ENCODE peak calls at places on chromosomes 4 and X, in eight cellular contexts. E, J, F, N, I, P, H and Z are unnamed samples.

GRCh38 chr4:24067367-24067766 is 177.5 kb upstream of the PPARGC1A start:
- DNase-seq in E (no peak), J (no peak), F (no peak), N (no peak), I (no peak), P (no peak), H (no peak), Z (no peak)

GRCh38 chr4:139484861-139485311 is 31.0 kb downstream of the RAB33B start:
- DNase-seq in E (no peak), J (no peak), F (no peak), N (no peak), I (no peak), P (no peak), H (no peak), Z (no peak)

GRCh38 chr4:147707892-147708672 is 23.8 kb upstream of the ARHGAP10 start:
- DNase-seq in E (no peak), J (peak), F (peak), N (peak), I (no peak), P (peak), H (peak), Z (no peak)

GRCh38 chrX:105475801-105476200 is 255.3 kb upstream of the TEX13A start:
- DNase-seq in E (no peak), J (no peak), F (no peak), N (no peak), I (no peak), P (no peak), H (no peak), Z (no peak)

GRCh38 chr4:19961092-19961491 is 290.6 kb upstream of the SLIT2 start:
- DNase-seq in E (no peak), J (peak), F (no peak), N (no peak), I (no peak), P (no peak), H (no peak), Z (no peak)

GRCh38 chr4:26867914-26868684 is 7.5 kb downstream of the STIM2 start:
- DNase-seq in E (no peak), J (peak), F (no peak), N (no peak), I (no peak), P (no peak), H (no peak), Z (no peak)

GRCh38 chr4:2832981-2833670 is 10.5 kb upstream of the ADD1 start:
- DNase-seq in E (no peak), J (no peak), F (peak), N (no peak), I (peak), P (no peak), H (peak), Z (no peak)

GRCh38 chr4:139756391-139757180 is 91.0 kb downstream of the MGST2 start:
- DNase-seq in E (no peak), J (no peak), F (no peak), N (no peak), I (no peak), P (no peak), H (no peak), Z (no peak)

GRCh38 chr4:2914220-2915126 is 48.7 kb downstream of the NOP14 start:
- DNase-seq in E (no peak), J (no peak), F (no peak), N (no peak), I (peak), P (no peak), H (no peak), Z (no peak)

GRCh38 chr4:105644270-105644669 is 64.2 kb downstream of the INTS12 start:
- DNase-seq in E (no peak), J (no peak), F (no peak), N (no peak), I (no peak), P (no peak), H (no peak), Z (no peak)

GRCh38 chrX:72255445-72255844 is 16.6 kb upstream of the ERCC6L start:
- DNase-seq in E (no peak), J (no peak), F (peak), N (no peak), I (no peak), P (peak), H (no peak), Z (no peak)

GRCh38 chr4:163166041-163166579 is 580 bp downstream of the NAF1 start:
- DNase-seq in E (peak), J (peak), F (peak), N (no peak), I (peak), P (peak), H (peak), Z (peak)

GRCh38 chr4:111630705-111631104 is 514.5 kb upstream of the FAM241A start:
- DNase-seq in E (no peak), J (peak), F (no peak), N (peak), I (no peak), P (no peak), H (no peak), Z (no peak)

GRCh38 chr4:25013756-25014737 is 16.7 kb downstream of the LGI2 start:
- DNase-seq in E (no peak), J (no peak), F (no peak), N (no peak), I (no peak), P (no peak), H (no peak), Z (no peak)

GRCh38 chr4:185902654-185903053 is 90.7 kb upstream of the SORBS2 start:
- DNase-seq in E (no peak), J (peak), F (no peak), N (no peak), I (no peak), P (peak), H (no peak), Z (no peak)

GRCh38 chrX:640641-641040 is 10.1 kb downstream of the SHOX start:
- DNase-seq in E (no peak), J (no peak), F (peak), N (no peak), I (no peak), P (no peak), H (peak), Z (no peak)

GRCh38 chrX:63506320-63506719 is 155.2 kb upstream of the SPIN4 start:
- DNase-seq in E (no peak), J (peak), F (no peak), N (peak), I (no peak), P (no peak), H (no peak), Z (no peak)

DNA sequence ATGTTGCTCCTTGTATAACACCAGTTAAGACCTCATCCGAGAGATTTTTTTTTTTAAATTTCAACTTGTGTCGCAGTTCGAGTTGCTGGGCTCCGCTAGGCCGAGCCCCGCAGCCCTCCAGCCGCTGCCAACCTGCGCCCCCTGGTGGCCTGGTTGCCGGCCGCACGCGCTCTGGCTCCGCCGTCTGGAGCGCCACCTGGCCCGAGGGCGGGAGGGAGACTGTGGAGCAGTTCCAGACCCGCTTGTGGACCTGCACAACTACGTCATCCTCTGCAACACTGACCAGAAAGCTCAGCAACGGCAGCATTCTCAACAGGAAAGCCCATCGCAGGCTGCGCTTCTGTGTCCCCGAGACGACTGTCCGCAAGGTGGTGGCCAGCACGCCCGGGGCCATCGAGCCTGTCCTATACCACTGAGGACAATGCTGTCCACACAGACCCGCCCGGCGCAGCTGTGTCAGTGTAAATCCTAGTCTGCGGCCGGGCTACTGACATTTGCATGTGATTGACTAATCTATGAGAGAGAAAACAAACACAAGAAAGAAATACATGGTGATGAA is 39.1 kb downstream of the ARL9 start:
- DNase-seq in E (peak), J (peak), F (peak), N (peak), I (peak), P (peak), H (peak), Z (peak)
- TF ChIP-seq POLR2A in E (no peak), J (no peak), F (no peak), N (no peak), I (no peak), P (no peak), H (no peak), Z (no peak)

GRCh38 chrX:103628386-103629290 is at the start of gene TCEAL1:
- DNase-seq in E (peak), J (peak), F (peak), N (no peak), I (peak), P (peak), H (peak), Z (no peak)

GRCh38 chrX:103630171-103630511 is 1.4 kb downstream of the TCEAL1 start:
- DNase-seq in E (no peak), J (no peak), F (no peak), N (no peak), I (no peak), P (no peak), H (no peak), Z (no peak)

GRCh38 chrX:103631145-103631544 is 2.4 kb downstream of the TCEAL1 start:
- DNase-seq in E (no peak), J (no peak), F (no peak), N (no peak), I (no peak), P (no peak), H (no peak), Z (no peak)

GRCh38 chrX:103626855-103627254 is 1.9 kb upstream of the TCEAL1 start:
- DNase-seq in E (no peak), J (peak), F (no peak), N (no peak), I (no peak), P (no peak), H (no peak), Z (no peak)

GRCh38 chrX:103629295-103630170 is 758 bp downstream of the TCEAL1 start:
- DNase-seq in E (peak), J (peak), F (peak), N (no peak), I (peak), P (peak), H (peak), Z (no peak)
- TF ChIP-seq POLR2A in E (no peak), J (no peak), F (no peak), N (no peak), I (peak), P (no peak), H (peak), Z (peak)

GRCh38 chrX:130093271-130093670 is 17.0 kb downstream of the ELF4 start:
- DNase-seq in E (no peak), J (no peak), F (no peak), N (no peak), I (no peak), P (no peak), H (no peak), Z (no peak)

GRCh38 chrX:130095249-130095648 is 15.0 kb downstream of the ELF4 start:
- DNase-seq in E (no peak), J (no peak), F (no peak), N (no peak), I (no peak), P (no peak), H (no peak), Z (no peak)

GRCh38 chrX:130094712-130095111 is 15.6 kb downstream of the ELF4 start:
- DNase-seq in E (no peak), J (no peak), F (no peak), N (no peak), I (no peak), P (peak), H (no peak), Z (no peak)

GRCh38 chrX:130086414-130087207 is 23.7 kb downstream of the ELF4 start:
- DNase-seq in E (no peak), J (no peak), F (no peak), N (no peak), I (no peak), P (no peak), H (no peak), Z (no peak)

GRCh38 chrX:130091976-130092522 is 18.2 kb downstream of the ELF4 start:
- DNase-seq in E (peak), J (no peak), F (peak), N (no peak), I (no peak), P (peak), H (no peak), Z (no peak)
- TF ChIP-seq POLR2A in E (no peak), J (no peak), F (no peak), N (no peak), I (no peak), P (no peak), H (no peak), Z (no peak)

GRCh38 chr4:110196871-110197420 is 1.5 kb downstream of the ELOVL6 start:
- DNase-seq in E (peak), J (peak), F (peak), N (no peak), I (peak), P (no peak), H (peak), Z (peak)
- TF ChIP-seq POLR2A in E (peak), J (no peak), F (no peak), N (no peak), I (no peak), P (no peak), H (no peak), Z (peak)

GRCh38 chr4:8191136-8191747 is 7.8 kb upstream of the SH3TC1 start:
- DNase-seq in E (no peak), J (peak), F (peak), N (peak), I (peak), P (peak), H (peak), Z (peak)
- TF ChIP-seq POLR2A in E (no peak), J (no peak), F (no peak), N (peak), I (no peak), P (no peak), H (no peak), Z (peak)

DNA sequence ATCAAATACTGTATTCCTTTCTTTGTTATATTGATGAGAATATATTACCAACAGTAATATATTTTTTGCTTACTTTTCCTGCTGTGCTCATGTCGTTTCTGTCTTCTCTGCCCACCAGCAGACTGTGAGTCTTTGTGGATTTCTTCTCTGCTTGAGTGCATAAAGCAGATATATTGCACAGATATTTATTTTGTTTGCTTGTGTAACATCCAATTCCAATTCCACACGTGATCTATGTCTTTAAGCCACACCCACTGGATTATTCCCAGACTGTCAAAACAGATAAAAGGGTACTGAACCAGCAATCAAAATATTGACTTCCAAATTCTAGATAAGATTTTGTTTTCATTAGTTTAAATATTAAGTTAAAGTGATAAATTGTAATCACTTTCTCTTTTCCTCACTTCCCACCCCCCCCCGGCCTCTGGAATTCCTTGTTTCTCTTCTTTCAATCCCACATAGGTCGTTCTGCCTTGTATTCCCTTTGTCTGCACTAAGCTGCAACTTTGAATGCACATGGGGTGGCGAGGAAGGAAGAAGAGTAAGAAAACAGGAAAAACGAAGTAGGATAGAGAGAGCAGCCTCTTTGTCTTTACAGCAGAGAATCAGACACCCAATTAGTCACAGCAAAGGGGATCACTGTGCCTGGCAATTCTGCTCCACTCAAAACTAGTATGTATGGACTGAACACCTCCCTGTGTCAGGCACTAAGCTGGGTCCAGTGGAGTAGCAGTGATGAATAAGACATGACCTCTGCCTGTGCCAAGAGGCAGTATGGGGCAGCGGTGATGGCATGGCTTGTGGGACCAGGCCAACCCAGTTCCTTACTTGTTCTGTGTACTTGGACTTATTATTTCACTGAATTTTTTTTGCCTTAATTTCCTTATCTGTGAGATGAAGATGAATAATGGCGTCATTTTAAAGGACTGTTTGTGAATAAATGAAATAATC is at the start of gene ADH1B:
- DNase-seq in E (no peak), J (no peak), F (no peak), N (no peak), I (no peak), P (no peak), H (no peak), Z (no peak)
- TF ChIP-seq POLR2A in E (no peak), J (no peak), F (no peak), N (no peak), I (no peak), P (no peak), H (peak), Z (no peak)

DNA sequence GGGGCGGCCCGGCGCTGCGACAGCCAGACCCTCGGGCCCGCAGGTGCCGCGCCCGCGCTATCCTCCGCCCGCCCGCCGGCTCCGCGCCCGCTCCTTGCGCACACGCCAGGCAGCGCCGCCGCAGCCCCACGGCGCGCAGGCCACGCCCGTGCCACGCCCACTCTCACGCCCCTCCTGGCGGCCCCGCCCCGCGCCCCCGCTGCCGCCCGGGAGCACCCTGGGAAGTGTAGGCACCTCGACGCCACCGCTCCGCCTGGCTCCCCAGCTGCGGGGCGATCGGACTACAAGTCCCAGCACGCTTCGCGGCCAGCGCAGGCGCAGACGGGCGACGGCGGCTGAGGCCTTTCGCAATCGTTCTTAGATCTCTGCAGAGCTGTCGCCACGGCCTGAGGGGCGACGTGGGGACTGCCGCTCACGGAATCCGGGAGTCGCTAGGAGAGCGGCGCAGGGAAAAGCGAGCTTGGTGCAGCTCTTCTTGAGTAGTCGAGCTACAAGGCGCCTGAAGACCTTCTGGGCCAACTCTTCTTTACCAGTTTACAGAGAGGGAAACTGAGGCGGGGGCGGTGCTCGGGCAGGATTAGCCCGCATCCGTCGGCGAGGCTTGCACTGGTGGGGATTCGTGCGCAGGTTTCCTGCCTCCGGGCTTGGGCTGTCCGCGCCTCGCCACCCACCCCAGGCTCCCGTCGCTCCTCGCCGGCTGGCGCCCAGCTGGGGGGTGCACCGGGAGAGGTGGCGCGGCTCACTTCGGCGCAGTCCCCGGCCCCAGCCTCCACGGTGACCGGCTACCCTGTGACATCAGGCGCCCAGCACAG is at the start of gene ABLIM2:
- DNase-seq in E (peak), J (peak), F (peak), N (peak), I (peak), P (peak), H (peak), Z (peak)
- TF ChIP-seq POLR2A in E (no peak), J (no peak), F (no peak), N (peak), I (peak), P (no peak), H (peak), Z (peak)